ENCODE peak calls at places on chromosomes 1 and 21, in nine cellular contexts. One of them, this sample, is unnamed. For H3K9me3, the result is how much of the 10 kb centered on the place peaks cover.

GRCh38 chr1:22406722-22407495 is 44.7 kb upstream of the ZBTB40 start:
- DNase-seq in AG04450: no peak
- DNase-seq in psoas muscle: no peak
- DNase-seq in effector memory CD4-positive, alpha-beta T cell: no peak
- DNase-seq in left ventricle myocardium inferior: no peak
- DNase-seq in GM23248: peak
- DNase-seq in stomach: no peak
- DNase-seq in gastrocnemius medialis: no peak
- DNase-seq in uterus: no peak
- DNase-seq in this sample: no peak

GRCh38 chr1:17531682-17532487 is 7.6 kb upstream of the ARHGEF10L start:
- DNase-seq in effector memory CD4-positive, alpha-beta T cell: no peak
- DNase-seq in left ventricle myocardium inferior: peak
- DNase-seq in gastrocnemius medialis: peak
- DNase-seq in GM23248: peak
- DNase-seq in AG04450: no peak
- DNase-seq in stomach: peak
- DNase-seq in psoas muscle: peak
- DNase-seq in uterus: peak
- DNase-seq in this sample: peak

GRCh38 chr1:214791961-214792360 is 189.0 kb downstream of the CENPF start:
- DNase-seq in psoas muscle: no peak
- DNase-seq in uterus: no peak
- DNase-seq in stomach: no peak
- DNase-seq in left ventricle myocardium inferior: no peak
- DNase-seq in gastrocnemius medialis: no peak
- DNase-seq in effector memory CD4-positive, alpha-beta T cell: no peak
- DNase-seq in AG04450: no peak
- DNase-seq in GM23248: peak
- DNase-seq in this sample: no peak

GRCh38 chr1:224922404-224923164 is 6.9 kb upstream of the DNAH14 start:
- DNase-seq in left ventricle myocardium inferior: no peak
- DNase-seq in stomach: peak
- DNase-seq in uterus: no peak
- DNase-seq in effector memory CD4-positive, alpha-beta T cell: no peak
- DNase-seq in AG04450: peak
- DNase-seq in gastrocnemius medialis: no peak
- DNase-seq in GM23248: peak
- DNase-seq in psoas muscle: no peak
- DNase-seq in this sample: no peak

GRCh38 chr21:31913191-31913608 is 40.4 kb downstream of the HUNK start:
- DNase-seq in stomach: no peak
- DNase-seq in gastrocnemius medialis: no peak
- DNase-seq in effector memory CD4-positive, alpha-beta T cell: no peak
- DNase-seq in GM23248: no peak
- DNase-seq in psoas muscle: no peak
- DNase-seq in AG04450: no peak
- DNase-seq in left ventricle myocardium inferior: no peak
- DNase-seq in uterus: no peak
- DNase-seq in this sample: no peak

GRCh38 chr1:39755965-39756659 is 15.0 kb downstream of the OXCT2 start:
- DNase-seq in psoas muscle: no peak
- DNase-seq in left ventricle myocardium inferior: no peak
- DNase-seq in effector memory CD4-positive, alpha-beta T cell: no peak
- DNase-seq in gastrocnemius medialis: no peak
- DNase-seq in GM23248: no peak
- DNase-seq in stomach: no peak
- DNase-seq in uterus: no peak
- DNase-seq in AG04450: no peak
- DNase-seq in this sample: no peak

GRCh38 chr21:19239696-19240095 is 836.1 kb upstream of the TMPRSS15 start:
- DNase-seq in AG04450: no peak
- DNase-seq in effector memory CD4-positive, alpha-beta T cell: no peak
- DNase-seq in uterus: no peak
- DNase-seq in psoas muscle: no peak
- DNase-seq in left ventricle myocardium inferior: no peak
- DNase-seq in gastrocnemius medialis: no peak
- DNase-seq in stomach: no peak
- DNase-seq in GM23248: no peak
- DNase-seq in this sample: no peak

GRCh38 chr1:207424570-207425131 is 29.5 kb upstream of the CR2 start:
- DNase-seq in GM23248: no peak
- DNase-seq in gastrocnemius medialis: no peak
- DNase-seq in psoas muscle: no peak
- DNase-seq in AG04450: no peak
- DNase-seq in stomach: no peak
- DNase-seq in uterus: no peak
- DNase-seq in left ventricle myocardium inferior: no peak
- DNase-seq in effector memory CD4-positive, alpha-beta T cell: no peak
- DNase-seq in this sample: no peak

GRCh38 chr1:51329443-51330325 is 678 bp downstream of the TTC39A start:
- DNase-seq in uterus: no peak
- DNase-seq in left ventricle myocardium inferior: peak
- DNase-seq in psoas muscle: no peak
- DNase-seq in AG04450: no peak
- DNase-seq in gastrocnemius medialis: peak
- DNase-seq in effector memory CD4-positive, alpha-beta T cell: no peak
- DNase-seq in GM23248: no peak
- DNase-seq in stomach: peak
- DNase-seq in this sample: no peak

GRCh38 chr1:38030596-38031512 is 15.7 kb downstream of the POU3F1 start:
- DNase-seq in GM23248: no peak
- DNase-seq in AG04450: no peak
- DNase-seq in gastrocnemius medialis: no peak
- DNase-seq in effector memory CD4-positive, alpha-beta T cell: no peak
- DNase-seq in left ventricle myocardium inferior: no peak
- DNase-seq in uterus: no peak
- DNase-seq in psoas muscle: no peak
- DNase-seq in stomach: no peak
- DNase-seq in this sample: no peak

GRCh38 chr1:17232759-17233661 is 15.9 kb upstream of the PADI3 start:
- DNase-seq in left ventricle myocardium inferior: no peak
- DNase-seq in GM23248: peak
- DNase-seq in AG04450: peak
- DNase-seq in gastrocnemius medialis: no peak
- DNase-seq in effector memory CD4-positive, alpha-beta T cell: no peak
- DNase-seq in stomach: no peak
- DNase-seq in uterus: no peak
- DNase-seq in psoas muscle: no peak
- DNase-seq in this sample: no peak

GRCh38 chr1:84089470-84090261 is 54.4 kb upstream of the PRKACB start:
- DNase-seq in left ventricle myocardium inferior: no peak
- DNase-seq in effector memory CD4-positive, alpha-beta T cell: no peak
- DNase-seq in stomach: no peak
- DNase-seq in psoas muscle: no peak
- DNase-seq in uterus: no peak
- DNase-seq in AG04450: no peak
- DNase-seq in GM23248: peak
- DNase-seq in gastrocnemius medialis: no peak
- DNase-seq in this sample: no peak

GRCh38 chr1:183097438-183098051 is 74.3 kb downstream of the LAMC1 start:
- DNase-seq in gastrocnemius medialis: no peak
- DNase-seq in stomach: no peak
- DNase-seq in uterus: no peak
- DNase-seq in effector memory CD4-positive, alpha-beta T cell: no peak
- DNase-seq in psoas muscle: no peak
- DNase-seq in GM23248: peak
- DNase-seq in left ventricle myocardium inferior: no peak
- DNase-seq in AG04450: peak
- DNase-seq in this sample: no peak

GRCh38 chr1:119549719-119550141 is 42.7 kb downstream of the HSD3B1 start:
- DNase-seq in AG04450: peak
- DNase-seq in uterus: no peak
- DNase-seq in stomach: peak
- DNase-seq in gastrocnemius medialis: no peak
- DNase-seq in GM23248: peak
- DNase-seq in left ventricle myocardium inferior: no peak
- DNase-seq in psoas muscle: no peak
- DNase-seq in effector memory CD4-positive, alpha-beta T cell: no peak
- DNase-seq in this sample: no peak

GRCh38 chr1:9490605-9491339 is 48.5 kb upstream of the SLC25A33 start:
- DNase-seq in gastrocnemius medialis: peak
- DNase-seq in stomach: peak
- DNase-seq in psoas muscle: peak
- DNase-seq in left ventricle myocardium inferior: peak
- DNase-seq in GM23248: peak
- DNase-seq in uterus: peak
- DNase-seq in effector memory CD4-positive, alpha-beta T cell: peak
- DNase-seq in AG04450: peak
- DNase-seq in this sample: peak

GRCh38 chr1:231407537-231408396 is 14.3 kb downstream of the EGLN1 start:
- DNase-seq in AG04450: no peak
- DNase-seq in uterus: no peak
- DNase-seq in stomach: no peak
- DNase-seq in GM23248: peak
- DNase-seq in psoas muscle: no peak
- DNase-seq in gastrocnemius medialis: no peak
- DNase-seq in effector memory CD4-positive, alpha-beta T cell: no peak
- DNase-seq in left ventricle myocardium inferior: no peak
- DNase-seq in this sample: no peak

GRCh38 chr1:153509729-153510354 is 25.9 kb downstream of the S100A6 start:
- DNase-seq in stomach: peak
- DNase-seq in GM23248: peak
- DNase-seq in AG04450: no peak
- DNase-seq in uterus: no peak
- DNase-seq in effector memory CD4-positive, alpha-beta T cell: peak
- DNase-seq in psoas muscle: peak
- DNase-seq in left ventricle myocardium inferior: no peak
- DNase-seq in gastrocnemius medialis: no peak
- DNase-seq in this sample: no peak

GRCh38 chr1:217133958-217134856 is 411.0 kb upstream of the ESRRG start:
- DNase-seq in gastrocnemius medialis: no peak
- DNase-seq in AG04450: no peak
- DNase-seq in psoas muscle: peak
- DNase-seq in GM23248: peak
- DNase-seq in effector memory CD4-positive, alpha-beta T cell: no peak
- DNase-seq in stomach: no peak
- DNase-seq in left ventricle myocardium inferior: no peak
- DNase-seq in uterus: no peak
- DNase-seq in this sample: no peak
- H3K9me3 ChIP-seq in gastrocnemius medialis: under half
- H3K9me3 ChIP-seq in AG04450: under half
- H3K9me3 ChIP-seq in psoas muscle: under half
- H3K9me3 ChIP-seq in GM23248: under half
- H3K9me3 ChIP-seq in effector memory CD4-positive, alpha-beta T cell: under half
- H3K9me3 ChIP-seq in stomach: under half
- H3K9me3 ChIP-seq in left ventricle myocardium inferior: under half
- H3K9me3 ChIP-seq in uterus: under half
- H3K9me3 ChIP-seq in this sample: under half

DNA sequence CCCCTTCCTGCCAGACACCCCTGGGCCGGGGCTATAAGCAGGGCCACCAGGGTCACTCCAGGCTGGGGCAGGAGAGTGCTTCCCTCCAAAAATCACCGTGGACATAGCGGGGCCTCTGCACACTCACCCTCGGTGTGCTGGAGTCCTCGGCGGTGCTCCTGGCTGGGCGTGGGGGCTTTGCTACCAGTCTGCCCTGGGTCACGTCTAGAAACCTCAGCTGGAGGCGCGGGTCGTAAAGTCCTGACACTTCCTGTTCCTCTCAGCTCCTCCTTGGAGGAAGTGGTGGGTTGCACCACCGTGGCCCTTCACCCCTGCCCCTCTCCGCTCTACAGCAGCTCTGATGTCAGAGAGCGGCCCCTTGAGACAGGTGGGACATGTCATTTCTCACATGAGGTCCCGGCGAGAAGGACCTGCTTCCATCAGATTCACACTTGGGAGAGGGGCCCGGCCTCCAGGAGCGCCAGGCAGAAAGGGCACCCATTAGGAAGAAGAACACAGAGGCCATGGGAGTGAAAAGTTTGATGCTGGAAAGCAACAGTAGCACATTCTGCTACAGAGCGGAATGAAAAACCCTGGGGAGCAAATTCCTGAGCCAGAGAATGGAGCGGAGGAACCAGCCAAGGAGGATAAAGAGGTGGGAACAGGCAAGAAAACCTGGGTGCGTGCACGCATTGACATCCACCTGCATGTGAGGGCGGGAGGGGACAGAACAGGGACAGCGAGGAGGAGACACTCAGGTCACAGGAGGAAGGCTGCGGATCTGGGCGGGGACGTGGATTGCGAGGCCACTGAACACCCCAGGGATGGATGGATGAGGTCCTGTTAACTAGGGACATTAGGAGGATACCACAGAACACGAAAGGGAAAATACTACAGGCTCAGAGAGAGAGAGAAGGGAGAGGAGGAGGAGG is at the start of gene ITGB2:
- DNase-seq in effector memory CD4-positive, alpha-beta T cell: peak
- DNase-seq in stomach: peak
- DNase-seq in gastrocnemius medialis: no peak
- DNase-seq in psoas muscle: peak
- DNase-seq in AG04450: no peak
- DNase-seq in left ventricle myocardium inferior: peak
- DNase-seq in GM23248: no peak
- DNase-seq in uterus: no peak
- DNase-seq in this sample: no peak
- H3K4me3 ChIP-seq in effector memory CD4-positive, alpha-beta T cell: peak
- H3K4me3 ChIP-seq in stomach: peak
- H3K4me3 ChIP-seq in gastrocnemius medialis: no peak
- H3K4me3 ChIP-seq in psoas muscle: peak
- H3K4me3 ChIP-seq in AG04450: no peak
- H3K4me3 ChIP-seq in left ventricle myocardium inferior: peak
- H3K4me3 ChIP-seq in GM23248: no peak
- H3K4me3 ChIP-seq in uterus: no peak
- H3K4me3 ChIP-seq in this sample: peak

DNA sequence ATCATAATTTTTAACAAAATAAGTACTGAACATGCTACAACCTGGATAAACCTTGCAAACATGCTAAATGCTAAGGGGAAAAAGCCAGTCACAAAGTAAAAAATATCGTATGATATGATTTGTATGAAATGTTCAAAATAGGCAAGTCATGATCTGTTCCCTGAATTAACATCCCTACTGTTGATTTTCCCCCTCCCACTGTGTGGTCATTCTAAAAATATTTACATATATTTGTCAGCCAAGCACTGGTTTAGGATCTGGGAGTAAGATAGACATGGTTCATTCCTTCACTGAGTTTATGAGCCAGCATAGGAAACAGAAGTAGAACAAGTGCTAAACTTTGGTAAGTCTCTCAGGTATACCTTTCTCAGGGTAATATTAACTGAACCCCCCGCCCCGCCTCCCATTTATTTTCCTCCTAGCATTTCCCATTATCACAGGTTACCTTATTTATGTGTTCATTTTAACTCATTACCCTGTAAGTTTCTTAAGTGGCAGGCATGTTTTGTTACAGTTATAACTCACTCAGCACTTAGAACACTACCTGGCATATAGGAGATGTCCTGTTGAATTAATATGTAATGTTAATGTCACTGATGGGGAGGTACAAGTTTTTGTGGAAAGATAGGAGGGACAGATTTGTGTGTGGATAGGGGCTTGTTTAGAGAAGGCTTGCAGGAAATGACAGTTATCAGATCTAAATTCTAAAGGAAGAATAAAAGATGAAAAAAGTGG is 12.3 kb downstream of the UQCRH start:
- DNase-seq in psoas muscle: no peak
- DNase-seq in AG04450: no peak
- DNase-seq in uterus: no peak
- DNase-seq in GM23248: peak
- DNase-seq in left ventricle myocardium inferior: no peak
- DNase-seq in stomach: no peak
- DNase-seq in effector memory CD4-positive, alpha-beta T cell: no peak
- DNase-seq in gastrocnemius medialis: no peak
- DNase-seq in this sample: no peak
- H3K27ac ChIP-seq in psoas muscle: no peak
- H3K27ac ChIP-seq in AG04450: no peak
- H3K27ac ChIP-seq in uterus: no peak
- H3K27ac ChIP-seq in GM23248: peak
- H3K27ac ChIP-seq in left ventricle myocardium inferior: no peak
- H3K27ac ChIP-seq in stomach: no peak
- H3K27ac ChIP-seq in effector memory CD4-positive, alpha-beta T cell: no peak
- H3K27ac ChIP-seq in gastrocnemius medialis: no peak
- H3K27ac ChIP-seq in this sample: peak

GRCh38 chr1:114003431-114003830 is 24.2 kb downstream of the OLFML3 start:
- DNase-seq in left ventricle myocardium inferior: no peak
- DNase-seq in uterus: no peak
- DNase-seq in GM23248: no peak
- DNase-seq in gastrocnemius medialis: no peak
- DNase-seq in effector memory CD4-positive, alpha-beta T cell: no peak
- DNase-seq in AG04450: no peak
- DNase-seq in psoas muscle: no peak
- DNase-seq in stomach: no peak
- DNase-seq in this sample: no peak
- H3K9me3 ChIP-seq in left ventricle myocardium inferior: under half
- H3K9me3 ChIP-seq in uterus: under half
- H3K9me3 ChIP-seq in GM23248: under half
- H3K9me3 ChIP-seq in gastrocnemius medialis: under half
- H3K9me3 ChIP-seq in effector memory CD4-positive, alpha-beta T cell: under half
- H3K9me3 ChIP-seq in AG04450: under half
- H3K9me3 ChIP-seq in psoas muscle: under half
- H3K9me3 ChIP-seq in stomach: under half
- H3K9me3 ChIP-seq in this sample: under half